ENCODE peak calls at places on chromosomes 3 and 15, in five cellular contexts. T is fibroblast of pulmonary artery, K is astrocyte of the spinal cord, Z is AG04450, Q is retinal pigment epithelial cell. P is an unnamed sample.

GRCh38 chr3:99119312-99119810 is 217.9 kb upstream of the DCBLD2 start:
- DNase-seq in Z (no peak), K (peak; percentile 33), Q (no peak), T (no peak), P (no peak)

GRCh38 chr3:149487598-149488197 is 13.2 kb downstream of the TM4SF4 start:
- DNase-seq in T (no peak), K (no peak), Z (no peak), Q (no peak), P (no peak)

GRCh38 chr3:124837730-124838186 is 49.4 kb downstream of the ITGB5 start:
- DNase-seq in Z (no peak), Q (peak; percentile 88), T (peak; percentile 70), K (peak; percentile 64), P (no peak)

GRCh38 chr15:39583586-39584265 is 2.8 kb downstream of the THBS1 start:
- DNase-seq in T (peak; percentile 81), Z (no peak), Q (no peak), K (peak; percentile 34), P (no peak)

GRCh38 chr15:89524184-89524583 is 27.8 kb upstream of the RHCG start:
- DNase-seq in K (no peak), Z (no peak), Q (no peak), T (no peak), P (no peak)

GRCh38 chr15:75928680-75929608 is 25.3 kb downstream of the FBXO22 start:
- DNase-seq in Q (no peak), T (peak; percentile 56), Z (no peak), K (peak; percentile 38), P (no peak)

GRCh38 chr3:14296352-14296751 is 106.1 kb upstream of the SLC6A6 start:
- DNase-seq in K (no peak), Z (no peak), Q (no peak), T (no peak), P (no peak)

GRCh38 chr3:77601853-77602440 is 562.0 kb downstream of the ROBO2 start:
- DNase-seq in Z (no peak), K (no peak), Q (no peak), T (no peak), P (no peak)

GRCh38 chr3:38669668-38670067 is 20.2 kb upstream of the SCN5A start:
- DNase-seq in Z (no peak), Q (no peak), T (no peak), K (no peak), P (no peak)

GRCh38 chr3:73600293-73600938 is 24.3 kb downstream of the PDZRN3 start:
- DNase-seq in Z (no peak), Q (no peak), K (peak; percentile 37), T (peak; percentile 97), P (no peak)

GRCh38 chr3:77799280-77799679 is 759.4 kb downstream of the ROBO2 start:
- DNase-seq in Q (no peak), K (no peak), T (no peak), Z (no peak), P (no peak)

GRCh38 chr3:189685854-189686253 is 54.7 kb downstream of the TP63 start:
- DNase-seq in Q (no peak), Z (peak; percentile 63), K (peak; percentile 84), T (peak; percentile 56), P (no peak)

GRCh38 chr3:148229107-148229506 is 468.6 kb upstream of the AGTR1 start:
- DNase-seq in Z (no peak), Q (no peak), K (peak; percentile 38), T (no peak), P (no peak)

GRCh38 chr3:159252772-159253384 is 451.0 kb downstream of the MFSD1 start:
- DNase-seq in Q (no peak), K (peak; percentile 79), T (peak; percentile 81), Z (no peak), P (peak; percentile 37)

GRCh38 chr3:188432826-188433525 is 279.0 kb downstream of the LPP start:
- DNase-seq in T (peak; percentile 77), K (peak; percentile 53), Q (peak; percentile 62), Z (no peak), P (no peak)

GRCh38 chr3:175662815-175663214 is 803.7 kb downstream of the NAALADL2 start:
- DNase-seq in K (no peak), T (no peak), Q (no peak), Z (no peak), P (no peak)

GRCh38 chr15:98442379-98442833 is 205.9 kb upstream of the IGF1R start:
- DNase-seq in Z (peak; percentile 34), Q (peak; percentile 43), T (peak; percentile 80), K (peak; percentile 88), P (peak; percentile 61)

GRCh38 chr3:52126036-52126435 is 28.2 kb downstream of the POC1A start:
- DNase-seq in Q (no peak), T (no peak), Z (no peak), K (peak; percentile 8), P (no peak)

GRCh38 chr3:37141676-37142075 is 32.7 kb downstream of the LRRFIP2 start:
- DNase-seq in K (no peak), Z (no peak), Q (no peak), T (no peak), P (no peak)

GRCh38 chr3:123584284-123584987 is 417 bp downstream of the HACD2 start:
- DNase-seq in Z (no peak), K (no peak), Q (no peak), T (peak; percentile 31), P (no peak)

DNA sequence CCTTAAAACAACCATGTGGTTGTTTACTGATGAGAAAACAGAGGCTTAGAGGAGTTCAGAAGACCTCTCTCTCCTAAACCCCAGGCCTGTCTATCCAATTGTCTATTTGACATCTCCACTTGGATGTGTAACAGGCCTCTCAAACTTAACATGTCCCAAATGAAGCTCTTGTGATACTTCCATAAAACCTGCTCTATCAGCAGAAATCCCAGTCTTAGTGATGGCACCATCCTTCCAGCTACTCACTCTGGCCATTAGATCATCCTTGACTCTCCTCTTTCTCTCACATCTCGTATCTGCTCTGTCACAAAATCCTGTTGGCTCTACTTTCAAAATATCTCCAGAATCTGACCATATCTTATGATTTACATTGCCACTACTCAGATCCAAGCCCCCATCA is 28.8 kb downstream of the EHHADH start:
- DNase-seq in T (no peak), Z (no peak), K (no peak), Q (no peak), P (no peak)
- H3K4me3 ChIP-seq in T (no peak overlapping the region), Z (no peak overlapping the region), K (no peak overlapping the region), Q (no peak overlapping the region), P (no peak overlapping the region)

DNA sequence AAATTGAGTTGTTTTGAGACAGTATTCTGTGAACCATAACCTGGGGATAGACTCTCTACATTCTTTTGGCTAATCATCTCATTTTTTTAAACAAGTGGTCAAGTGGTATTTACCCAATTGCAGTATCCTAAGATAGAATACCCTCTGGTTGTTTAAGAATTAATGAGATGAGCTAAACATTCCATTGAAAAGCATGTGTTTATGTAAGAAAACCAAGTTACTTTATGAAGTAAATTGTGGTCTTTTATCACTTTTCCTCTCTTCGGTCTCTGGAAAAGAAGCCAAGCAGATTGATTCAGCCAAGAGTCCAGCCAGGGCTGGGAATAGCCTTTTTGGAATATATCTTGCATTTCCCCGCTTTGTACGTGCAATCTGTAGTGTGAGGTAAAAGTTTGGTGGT is 185.7 kb upstream of the TOPAZ1 start:
- DNase-seq in Q (no peak), T (no peak), Z (no peak), K (peak; percentile 63), P (no peak)
- H3K4me3 ChIP-seq in Q (no peak overlapping the region), T (no peak overlapping the region), Z (no peak overlapping the region), K (no peak overlapping the region), P (no peak overlapping the region)

GRCh38 chr3:68945231-68945630 is 12.9 kb upstream of the TAFA4 start:
- DNase-seq in Z (no peak), Q (no peak), K (no peak), T (no peak), P (no peak)
- H3K4me3 ChIP-seq in Z (no peak overlapping the region), Q (no peak overlapping the region), K (no peak overlapping the region), T (no peak overlapping the region), P (no peak overlapping the region)

GRCh38 chr3:67686067-67686466 is 31.7 kb upstream of the SUCLG2 start:
- DNase-seq in Q (no peak), Z (no peak), T (no peak), K (no peak), P (no peak)
- H3K4me3 ChIP-seq in Q (no peak overlapping the region), Z (no peak overlapping the region), T (no peak overlapping the region), K (no peak overlapping the region), P (no peak overlapping the region)

GRCh38 chr3:33331414-33331813 is 54.2 kb downstream of the FBXL2 start:
- DNase-seq in K (peak; percentile 14), T (peak; percentile 31), Q (no peak), Z (no peak), P (no peak)
- H3K4me3 ChIP-seq in K (no peak overlapping the region), T (no peak overlapping the region), Q (no peak overlapping the region), Z (no peak overlapping the region), P (no peak overlapping the region)

GRCh38 chr15:96345560-96346389 is 15.3 kb downstream of the NR2F2 start:
- DNase-seq in T (peak; percentile 87), K (peak; percentile 84), Z (no peak), Q (no peak), P (no peak)
- H3K4me3 ChIP-seq in T (peak overlapping the region; percentile 56), K (peak overlapping the region; percentile 99), Z (peak overlapping the region; percentile 75), Q (peak overlapping the region; percentile 42), P (peak overlapping the region; percentile 78)

GRCh38 chr15:85582076-85582718 is 201.8 kb downstream of the AKAP13 start:
- DNase-seq in Q (no peak), Z (no peak), T (peak; percentile 97), K (peak; percentile 46), P (no peak)
- H3K4me3 ChIP-seq in Q (no peak overlapping the region), Z (no peak overlapping the region), T (peak overlapping the region; percentile 67), K (no peak overlapping the region), P (no peak overlapping the region)

GRCh38 chr15:64152507-64153387 is 1.2 kb downstream of the SNX22 start:
- DNase-seq in Q (no peak), K (no peak), Z (no peak), T (no peak), P (no peak)
- H3K4me3 ChIP-seq in Q (peak overlapping the region; percentile 8), K (no peak overlapping the region), Z (peak overlapping the region; percentile 53), T (no peak overlapping the region), P (peak overlapping the region; percentile 74)

P was measured in SK-N-MC.